ENCODE peak calls at places on chromosomes 3 and 15, in ten cellular contexts. O, W, K, J, X, Z, B, E, M and U are unnamed samples.

GRCh38 chr3:98041350-98041749 is 6.2 kb upstream of the GABRR3 start:
- DNase-seq in O (no peak), W (no peak), K (no peak), J (no peak), X (no peak), Z (no peak), B (no peak), E (no peak), M (no peak), U (no peak)

GRCh38 chr3:72068621-72069020 is 283.7 kb upstream of the PROK2 start:
- DNase-seq in O (no peak), W (no peak), K (no peak), J (no peak), X (no peak), Z (no peak), B (peak; percentile 23), E (no peak), M (no peak), U (peak; percentile 9)

GRCh38 chr15:65914981-65915925 is 46.0 kb downstream of the RAB11A start:
- DNase-seq in O (no peak), W (no peak), K (no peak), J (no peak), X (no peak), Z (no peak), B (no peak), E (no peak), M (no peak), U (no peak)

GRCh38 chr3:108251256-108251655 is 29.0 kb upstream of the IFT57 start:
- DNase-seq in O (no peak), W (no peak), K (no peak), J (no peak), X (no peak), Z (no peak), B (no peak), E (no peak), M (no peak), U (no peak)

GRCh38 chr3:4897765-4898453 is 81.3 kb upstream of the BHLHE40 start:
- DNase-seq in O (no peak), W (no peak), K (no peak), J (no peak), X (no peak), Z (no peak), B (no peak), E (no peak), M (no peak), U (no peak)

GRCh38 chr3:166444756-166445155 is 607.5 kb upstream of the BCHE start:
- DNase-seq in O (no peak), W (no peak), K (no peak), J (no peak), X (no peak), Z (no peak), B (no peak), E (no peak), M (no peak), U (no peak)

GRCh38 chr3:197874064-197874463 is 75.9 kb upstream of the RPL35A start:
- DNase-seq in O (no peak), W (no peak), K (no peak), J (no peak), X (no peak), Z (no peak), B (peak; percentile 20), E (no peak), M (no peak), U (no peak)

GRCh38 chr3:159619341-159619885 is 369.2 kb upstream of the IL12A start:
- DNase-seq in O (no peak), W (peak; percentile 39), K (no peak), J (no peak), X (no peak), Z (no peak), B (peak; percentile 48), E (no peak), M (no peak), U (peak; percentile 49)

GRCh38 chr15:74007820-74008371 is 13.4 kb downstream of the PML start:
- DNase-seq in O (no peak), W (no peak), K (no peak), J (no peak), X (no peak), Z (peak; percentile 62), B (no peak), E (no peak), M (no peak), U (no peak)

GRCh38 chr3:152235709-152236298 is 32.9 kb upstream of the MBNL1 start:
- DNase-seq in O (no peak), W (no peak), K (no peak), J (no peak), X (no peak), Z (no peak), B (peak; percentile 73), E (no peak), M (no peak), U (peak; percentile 64)

GRCh38 chr15:89496155-89497098 is at the start of gene RHCG:
- DNase-seq in O (peak; percentile 55), W (peak; percentile 73), K (peak; percentile 83), J (no peak), X (no peak), Z (no peak), B (peak; percentile 22), E (no peak), M (peak; percentile 48), U (no peak)

GRCh38 chr3:169931747-169932520 is 20.6 kb downstream of the SAMD7 start:
- DNase-seq in O (no peak), W (no peak), K (no peak), J (no peak), X (no peak), Z (no peak), B (no peak), E (no peak), M (no peak), U (no peak)

GRCh38 chr3:169846458-169847193 is 23.1 kb downstream of the LRRC31 start:
- DNase-seq in O (no peak), W (no peak), K (no peak), J (no peak), X (no peak), Z (no peak), B (peak; percentile 92), E (no peak), M (no peak), U (peak; percentile 85)

GRCh38 chr3:43319364-43319763 is 33.0 kb downstream of the SNRK start:
- DNase-seq in O (no peak), W (no peak), K (no peak), J (no peak), X (no peak), Z (no peak), B (no peak), E (no peak), M (no peak), U (no peak)

GRCh38 chr3:166829896-166830295 is 550.2 kb downstream of the ZBBX start:
- DNase-seq in O (no peak), W (no peak), K (peak; percentile 52), J (no peak), X (no peak), Z (no peak), B (peak; percentile 42), E (no peak), M (no peak), U (peak; percentile 84)

GRCh38 chr3:114498779-114499370 is 205.0 kb downstream of the TIGIT start:
- DNase-seq in O (no peak), W (peak; percentile 24), K (peak; percentile 76), J (no peak), X (no peak), Z (no peak), B (peak; percentile 91), E (no peak), M (no peak), U (peak; percentile 93)

GRCh38 chr3:97996988-97997387 is 24.8 kb upstream of the RIOX2 start:
- DNase-seq in O (no peak), W (no peak), K (no peak), J (no peak), X (no peak), Z (no peak), B (no peak), E (no peak), M (no peak), U (no peak)

GRCh38 chr3:143135150-143135549 is 15.6 kb downstream of the CHST2 start:
- DNase-seq in O (no peak), W (no peak), K (peak; percentile 59), J (no peak), X (peak; percentile 96), Z (no peak), B (peak; percentile 98), E (no peak), M (no peak), U (peak; percentile 97)

GRCh38 chr3:15014606-15015328 is 50.3 kb downstream of the MRPS25 start:
- DNase-seq in O (no peak), W (no peak), K (no peak), J (no peak), X (no peak), Z (no peak), B (no peak), E (no peak), M (no peak), U (no peak)

GRCh38 chr3:169563775-169564059 is 99.8 kb downstream of the MECOM start:
- DNase-seq in O (no peak), W (no peak), K (no peak), J (no peak), X (no peak), Z (no peak), B (no peak), E (no peak), M (no peak), U (no peak)

GRCh38 chr3:46472056-46472455 is 7.4 kb upstream of the LTF start:
- DNase-seq in O (no peak), W (no peak), K (no peak), J (no peak), X (no peak), Z (no peak), B (no peak), E (no peak), M (no peak), U (no peak)

GRCh38 chr15:99749386-99749785 is 16.1 kb upstream of the LYSMD4 start:
- DNase-seq in O (no peak), W (no peak), K (no peak), J (no peak), X (no peak), Z (no peak), B (peak; percentile 8), E (no peak), M (no peak), U (no peak)

GRCh38 chr3:88298189-88298588 is 148.4 kb downstream of the C3orf38 start:
- DNase-seq in O (no peak), W (no peak), K (peak; percentile 48), J (no peak), X (no peak), Z (no peak), B (no peak), E (no peak), M (no peak), U (no peak)

GRCh38 chr15:52787549-52788098 is 2.5 kb downstream of the ONECUT1 start:
- DNase-seq in O (no peak), W (peak; percentile 69), K (no peak), J (no peak), X (no peak), Z (no peak), B (no peak), E (no peak), M (no peak), U (no peak)

GRCh38 chr15:98548172-98548971 is 100.0 kb upstream of the IGF1R start:
- DNase-seq in O (peak; percentile 87), W (peak; percentile 87), K (peak; percentile 55), J (peak; percentile 41), X (no peak), Z (no peak), B (peak; percentile 46), E (peak; percentile 36), M (peak; percentile 71), U (peak; percentile 51)

GRCh38 chr3:110773413-110773954 is 298.1 kb upstream of the NECTIN3 start:
- DNase-seq in O (no peak), W (no peak), K (peak; percentile 68), J (no peak), X (no peak), Z (no peak), B (peak; percentile 93), E (no peak), M (no peak), U (peak; percentile 57)